ENCODE peak calls at places on chromosomes 1 and 21, in six cellular contexts. V is IMR-90, P is K562, F is HepG2, Q is A549, J is SK-N-SH. L is an unnamed sample.
A peak's percentile ranks its signal among the peaks of the same experiment; 100 is the strongest.

GRCh38 chr1:145961425-145962156 is 2.8 kb downstream of the ANKRD34A start:
- DNase-seq in V (no peak), P (peak; percentile 37), F (no peak), Q (no peak), J (peak; percentile 58), L (no peak)

GRCh38 chr1:39745016-39745670 is 6.5 kb downstream of the PPIE start:
- DNase-seq in V (no peak), P (no peak), F (no peak), Q (no peak), J (no peak), L (no peak)

GRCh38 chr1:227891223-227891954 is 56.3 kb downstream of the WNT9A start:
- DNase-seq in V (no peak), P (no peak), F (no peak), Q (no peak), J (peak; percentile 27), L (no peak)

GRCh38 chr21:25080706-25081495 is 526.4 kb downstream of the MRPL39 start:
- DNase-seq in V (peak; percentile 7), P (no peak), F (no peak), Q (no peak), J (no peak), L (no peak)

GRCh38 chr1:164320780-164321683 is 238.0 kb upstream of the PBX1 start:
- DNase-seq in V (no peak), P (no peak), F (no peak), Q (no peak), J (peak; percentile 58), L (no peak)

GRCh38 chr1:43618521-43619313 is 31.2 kb upstream of the KDM4A start:
- DNase-seq in V (no peak), P (no peak), F (no peak), Q (no peak), J (no peak), L (no peak)

GRCh38 chr1:4624141-4624715 is 30.2 kb upstream of the AJAP1 start:
- DNase-seq in V (no peak), P (no peak), F (no peak), Q (no peak), J (no peak), L (no peak)

GRCh38 chr1:241706967-241707366 is 54.9 kb downstream of the WDR64 start:
- DNase-seq in V (no peak), P (no peak), F (no peak), Q (peak; percentile 71), J (no peak), L (no peak)

GRCh38 chr1:243489164-243489527 is 233.3 kb downstream of the SDCCAG8 start:
- DNase-seq in V (no peak), P (no peak), F (no peak), Q (no peak), J (no peak), L (no peak)

GRCh38 chr21:44885615-44886014 is 12.1 kb upstream of the PTTG1IP start:
- DNase-seq in V (no peak), P (no peak), F (no peak), Q (no peak), J (no peak), L (no peak)

GRCh38 chr1:164914208-164914607 is 355.2 kb downstream of the PBX1 start:
- DNase-seq in V (peak; percentile 57), P (no peak), F (no peak), Q (peak; percentile 58), J (no peak), L (no peak)

GRCh38 chr1:29447368-29447767 is 211.0 kb downstream of the PTPRU start:
- DNase-seq in V (no peak), P (no peak), F (no peak), Q (no peak), J (no peak), L (no peak)

GRCh38 chr1:29441916-29442668 is 205.8 kb downstream of the PTPRU start:
- DNase-seq in V (no peak), P (no peak), F (no peak), Q (no peak), J (no peak), L (no peak)

GRCh38 chr1:29444782-29445325 is 208.5 kb downstream of the PTPRU start:
- DNase-seq in V (no peak), P (no peak), F (no peak), Q (no peak), J (no peak), L (no peak)

GRCh38 chr1:29444081-29444715 is 207.9 kb downstream of the PTPRU start:
- DNase-seq in V (no peak), P (no peak), F (no peak), Q (no peak), J (no peak), L (no peak)

DNA sequence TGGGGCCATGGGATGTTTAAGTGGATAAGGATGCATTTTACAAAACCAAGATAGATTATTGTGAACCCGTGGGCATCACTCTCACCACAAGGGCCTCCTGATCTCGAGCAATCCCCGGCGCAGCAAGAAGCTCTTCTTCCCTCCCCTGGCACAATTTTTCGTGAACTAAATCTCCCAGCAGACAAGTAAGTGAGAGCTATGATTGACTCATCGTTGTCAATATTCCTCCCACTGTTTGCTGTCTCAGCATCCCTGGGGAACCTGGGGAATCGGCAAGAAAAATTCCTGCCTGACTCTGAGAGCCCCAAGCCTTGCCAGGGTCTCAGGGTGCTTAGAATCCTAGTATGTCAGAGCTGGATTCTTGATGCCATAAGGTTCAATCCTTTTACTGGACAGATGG is 209.0 kb downstream of the PTPRU start:
- DNase-seq in V (no peak), P (no peak), F (no peak), Q (no peak), J (no peak), L (no peak)
- TF ChIP-seq SMC3 in V (no peak), P (no peak), F (no peak), Q (no peak), J (no peak), L (no peak)

GRCh38 chr1:92479587-92479986 is 7.1 kb downstream of the GFI1 start:
- DNase-seq in V (no peak), P (no peak), F (no peak), Q (no peak), J (no peak), L (no peak)

GRCh38 chr1:92473781-92474495 is 12.8 kb downstream of the GFI1 start:
- DNase-seq in V (no peak), P (no peak), F (no peak), Q (no peak), J (no peak), L (no peak)

GRCh38 chr1:92475029-92475428 is 11.7 kb downstream of the GFI1 start:
- DNase-seq in V (no peak), P (no peak), F (no peak), Q (no peak), J (no peak), L (no peak)

GRCh38 chr1:92478393-92478792 is 8.3 kb downstream of the GFI1 start:
- DNase-seq in V (peak; percentile 25), P (no peak), F (no peak), Q (no peak), J (no peak), L (no peak)

DNA sequence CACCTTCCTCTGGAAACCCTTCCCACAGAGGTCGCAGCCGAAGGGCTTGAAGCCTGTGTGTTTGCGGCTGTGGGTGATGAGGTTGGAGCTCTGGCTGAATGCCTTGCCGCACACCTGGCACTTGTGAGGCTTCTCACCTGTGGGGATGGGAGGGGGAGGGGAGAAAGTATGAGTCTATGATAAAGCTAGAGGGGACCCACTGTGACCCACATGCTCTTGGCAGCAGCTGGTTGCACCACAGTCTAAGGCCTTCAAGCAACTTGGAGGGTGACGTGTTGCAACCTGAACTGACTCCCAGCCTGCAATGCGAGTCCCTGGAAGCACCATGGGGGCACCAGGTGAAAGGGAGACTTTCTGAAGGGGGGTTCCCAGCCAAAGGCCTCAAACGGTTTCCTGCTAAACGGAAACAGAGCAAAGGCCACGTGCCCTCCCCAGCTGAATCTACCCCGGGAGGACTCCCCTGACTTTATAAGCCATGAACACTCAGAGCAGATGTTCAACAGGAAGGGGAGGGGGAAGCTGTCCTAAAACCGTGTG is 10.6 kb downstream of the GFI1 start:
- DNase-seq in V (no peak), P (no peak), F (no peak), Q (no peak), J (no peak), L (no peak)
- TF ChIP-seq SMC3 in V (no peak), P (no peak), F (no peak), Q (no peak), J (no peak), L (no peak)

GRCh38 chr1:63794927-63795326 is 21.1 kb downstream of the ROR1 start:
- DNase-seq in V (peak; percentile 28), P (no peak), F (no peak), Q (no peak), J (no peak), L (no peak)
- TF ChIP-seq SMC3 in V (no peak), P (no peak), F (no peak), Q (no peak), J (no peak), L (no peak)

GRCh38 chr1:29677028-29678024 is 441.0 kb downstream of the PTPRU start:
- DNase-seq in V (no peak), P (no peak), F (no peak), Q (no peak), J (no peak), L (no peak)
- TF ChIP-seq SMC3 in V (no peak), P (no peak), F (no peak), Q (no peak), J (no peak), L (no peak)

GRCh38 chr1:178037510-178038253 is 56.2 kb upstream of the RASAL2 start:
- DNase-seq in V (peak; percentile 54), P (peak; percentile 58), F (peak; percentile 67), Q (peak; percentile 83), J (peak; percentile 91), L (no peak)
- TF ChIP-seq SMC3 in V (no peak), P (no peak), F (no peak), Q (peak; percentile 52), J (no peak), L (no peak)

GRCh38 chr21:43827015-43827611 is 37.7 kb downstream of the RRP1 start:
- DNase-seq in V (peak; percentile 55), P (no peak), F (no peak), Q (peak; percentile 41), J (no peak), L (no peak)
- TF ChIP-seq SMC3 in V (no peak), P (no peak), F (no peak), Q (no peak), J (no peak), L (no peak)

GRCh38 chr1:17212009-17212408 is 7.1 kb downstream of the PADI1 start:
- DNase-seq in V (no peak), P (no peak), F (no peak), Q (no peak), J (no peak), L (no peak)
- TF ChIP-seq SMC3 in V (no peak), P (no peak), F (no peak), Q (no peak), J (no peak), L (no peak)

L was measured in GM12878.